ENCODE peak calls at places on chromosomes 7 and 10, in nine cellular contexts. O is cardiac muscle cell, D is Peyer's patch, W is psoas muscle, N is prostate gland, Y is A549, E is thyroid gland, Q is spleen, X is adrenal gland. S is an unnamed sample.
A peak's percentile ranks its signal among the peaks of the same experiment; 100 is the strongest.

GRCh38 chr7:34128762-34129161 is 223.4 kb downstream of the BMPER start:
- DNase-seq in O (no peak), Y (no peak), Q (no peak), N (no peak), D (no peak), E (no peak), W (no peak), X (no peak), S (no peak)

GRCh38 chr7:13291010-13291409 is 603.6 kb downstream of the ARL4A start:
- DNase-seq in Q (no peak), N (no peak), D (no peak), X (no peak), W (no peak), O (no peak), Y (no peak), E (no peak), S (no peak)

GRCh38 chr10:56605043-56605442 is 244.0 kb upstream of the ZWINT start:
- DNase-seq in Q (no peak), X (no peak), E (no peak), D (no peak), O (peak; percentile 34), Y (peak; percentile 4), N (no peak), W (no peak), S (no peak)

GRCh38 chr10:96334888-96335526 is 23.8 kb downstream of the OPALIN start:
- DNase-seq in W (no peak), O (peak; percentile 61), Q (no peak), X (peak; percentile 16), Y (peak; percentile 55), N (peak; percentile 14), D (no peak), E (peak; percentile 41), S (no peak)

GRCh38 chr10:79319372-79319771 is 27.9 kb upstream of the PPIF start:
- DNase-seq in X (no peak), N (no peak), Q (peak; percentile 66), O (no peak), Y (no peak), E (no peak), D (no peak), W (no peak), S (no peak)

GRCh38 chr7:33050425-33051318 is 11.9 kb downstream of the NT5C3A start:
- DNase-seq in Q (no peak), X (no peak), W (no peak), N (peak; percentile 41), E (no peak), D (no peak), Y (peak; percentile 52), O (peak; percentile 36), S (no peak)

GRCh38 chr10:107577226-107577625 is 412.7 kb upstream of the SORCS1 start:
- DNase-seq in O (no peak), D (no peak), N (no peak), Y (no peak), Q (no peak), E (no peak), W (no peak), X (no peak), S (no peak)

GRCh38 chr10:131697461-131698128 is 203.2 kb upstream of the PPP2R2D start:
- DNase-seq in N (no peak), Y (no peak), X (no peak), E (no peak), O (no peak), Q (peak; percentile 19), D (no peak), W (no peak), S (no peak)

GRCh38 chr7:149664666-149665065 is 108.7 kb downstream of the ZNF467 start:
- DNase-seq in X (no peak), O (no peak), N (no peak), D (no peak), E (no peak), W (no peak), Q (no peak), Y (peak; percentile 23), S (no peak)

GRCh38 chr7:30835396-30835915 is 64.2 kb downstream of the MINDY4 start:
- DNase-seq in Q (no peak), O (no peak), X (no peak), N (no peak), E (no peak), W (no peak), Y (no peak), D (no peak), S (no peak)

GRCh38 chr7:150356265-150356897 is 12.2 kb upstream of the REPIN1 start:
- DNase-seq in X (no peak), D (no peak), O (peak; percentile 60), Q (no peak), W (no peak), N (no peak), Y (peak; percentile 40), E (no peak), S (no peak)

GRCh38 chr10:58781873-58782488 is 269.3 kb downstream of the BICC1 start:
- DNase-seq in Q (no peak), E (no peak), X (no peak), D (no peak), N (peak; percentile 47), O (peak; percentile 52), Y (peak; percentile 54), W (no peak), S (no peak)

GRCh38 chr7:240887-241421 is 48.6 kb downstream of the FAM20C start:
- DNase-seq in X (no peak), W (no peak), O (no peak), D (no peak), E (no peak), Y (no peak), Q (no peak), N (no peak), S (no peak)

GRCh38 chr7:71633571-71634008 is 501.6 kb downstream of the GALNT17 start:
- DNase-seq in Q (no peak), N (no peak), E (peak; percentile 60), D (no peak), Y (peak; percentile 47), O (peak; percentile 11), W (no peak), X (peak; percentile 50), S (no peak)

GRCh38 chr7:135076882-135077281 is 71.0 kb upstream of the TMEM140 start:
- DNase-seq in N (no peak), Y (no peak), D (no peak), O (no peak), W (no peak), E (no peak), Q (no peak), X (no peak), S (no peak)
- H3K4me1 ChIP-seq in N (no peaks in the 10 kb centered on the region), Y (no peaks in the 10 kb centered on the region), D (no peaks in the 10 kb centered on the region), O (no peaks in the 10 kb centered on the region), W (no peaks in the 10 kb centered on the region), E (no peaks in the 10 kb centered on the region), Q (no peaks in the 10 kb centered on the region), X (no peaks in the 10 kb centered on the region), S (no peaks in the 10 kb centered on the region)

DNA sequence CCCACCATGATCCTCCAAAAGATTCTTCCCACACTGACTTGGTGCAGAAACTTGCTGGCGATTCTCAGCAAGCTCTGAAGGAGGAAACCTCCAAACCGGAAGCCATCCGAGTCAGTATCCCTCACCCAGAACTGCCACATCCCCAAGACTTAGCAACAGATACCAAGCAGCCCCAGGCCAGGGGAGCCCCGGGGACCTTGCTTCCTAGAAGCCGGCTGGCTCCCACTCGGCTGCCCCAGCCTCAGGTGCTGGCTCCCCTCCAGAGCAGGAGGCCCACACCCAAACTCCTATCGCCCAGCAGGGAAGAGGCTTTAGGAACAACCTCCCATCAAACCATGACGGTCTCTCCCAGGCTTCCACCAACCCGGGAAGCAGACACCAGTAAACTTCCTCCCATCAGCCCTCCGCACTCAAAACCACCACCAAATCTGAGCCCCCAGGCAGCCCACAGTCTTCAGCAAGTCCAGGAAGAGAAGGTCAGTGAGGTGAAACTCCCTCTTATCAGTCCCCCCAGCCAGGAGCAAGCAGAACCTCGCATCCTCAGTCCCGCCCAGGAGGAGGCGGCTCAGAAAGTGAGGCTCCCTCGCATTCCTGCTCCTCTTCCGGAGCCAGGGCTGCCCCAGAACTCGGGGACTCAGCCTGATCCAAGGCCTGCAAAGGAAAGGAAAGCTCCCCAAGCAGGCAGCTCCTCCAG is 82.3 kb downstream of the LRGUK start:
- DNase-seq in X (no peak), N (no peak), O (no peak), W (no peak), D (no peak), E (no peak), Y (no peak), Q (no peak), S (no peak)
- TF ChIP-seq CTCF in X (no peak), N (no peak), O (no peak), W (no peak), D (no peak), E (no peak), Y (no peak), Q (no peak), S (no peak)

GRCh38 chr7:14673202-14673601 is 229.3 kb downstream of the DGKB start:
- DNase-seq in N (no peak), D (no peak), X (no peak), Y (no peak), W (no peak), O (no peak), Q (no peak), E (no peak), S (no peak)

DNA sequence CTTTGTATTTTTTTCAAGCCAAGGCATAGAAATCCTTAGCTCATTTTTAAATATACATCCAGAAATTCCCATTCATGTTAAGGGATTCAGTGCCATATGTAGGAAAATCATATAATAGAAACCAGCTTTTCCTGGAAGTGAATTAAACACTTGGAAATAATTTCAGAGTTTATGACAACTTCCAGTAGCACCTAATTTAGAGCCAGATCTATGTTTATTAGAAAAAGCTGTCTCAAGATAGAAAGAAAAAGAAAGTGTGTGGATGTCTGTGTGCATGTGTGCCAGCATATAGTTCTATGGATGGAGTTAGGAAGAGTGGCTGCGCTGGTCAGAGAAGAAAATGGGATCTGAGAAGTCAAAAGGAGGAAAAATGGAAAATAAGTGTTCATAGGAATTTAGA is 225.7 kb downstream of the DGKB start:
- DNase-seq in N (no peak), D (no peak), O (no peak), W (no peak), Y (no peak), X (no peak), Q (no peak), E (no peak), S (no peak)
- H3K9me3 ChIP-seq in N (no peaks in the 10 kb centered on the region), D (no peaks in the 10 kb centered on the region), O (no peaks in the 10 kb centered on the region), W (no peaks in the 10 kb centered on the region), Y (no peaks in the 10 kb centered on the region), X (no peaks in the 10 kb centered on the region), Q (no peaks in the 10 kb centered on the region), E (no peaks in the 10 kb centered on the region), S (no peaks in the 10 kb centered on the region)

GRCh38 chr7:152872745-152873118 is 113.2 kb downstream of the ACTR3B start:
- DNase-seq in E (no peak), N (no peak), O (no peak), X (no peak), D (no peak), W (no peak), Q (no peak), Y (no peak), S (no peak)

GRCh38 chr7:152881893-152882292 is 122.3 kb downstream of the ACTR3B start:
- DNase-seq in W (no peak), D (no peak), Q (no peak), E (no peak), Y (no peak), N (no peak), O (no peak), X (no peak), S (no peak)

GRCh38 chr7:152871678-152872060 is 112.1 kb downstream of the ACTR3B start:
- DNase-seq in N (no peak), D (no peak), E (no peak), O (no peak), Y (no peak), W (no peak), Q (no peak), X (no peak), S (no peak)

GRCh38 chr7:152872061-152872744 is 112.7 kb downstream of the ACTR3B start:
- DNase-seq in E (no peak), Y (no peak), W (no peak), D (no peak), O (no peak), N (no peak), Q (no peak), X (no peak), S (no peak)

GRCh38 chr7:152876749-152877148 is 117.2 kb downstream of the ACTR3B start:
- DNase-seq in Y (no peak), W (no peak), D (no peak), N (no peak), E (no peak), O (no peak), X (no peak), Q (no peak), S (no peak)
- H3K4me1 ChIP-seq in Y (no peaks in the 10 kb centered on the region), W (no peaks in the 10 kb centered on the region), D (no peaks in the 10 kb centered on the region), N (no peaks in the 10 kb centered on the region), E (no peaks in the 10 kb centered on the region), O (no peaks in the 10 kb centered on the region), X (no peaks in the 10 kb centered on the region), Q (no peaks in the 10 kb centered on the region), S (no peaks in the 10 kb centered on the region)